ENCODE peak calls at places on chromosomes 7 and 10, in four cellular contexts. One of them, this sample, is unnamed.

GRCh38 chr10:76428541-76429330 is 997.3 kb downstream of the LRMDA start:
- DNase-seq in stimulated activated CD4-positive, alpha-beta T cell treated with anti-CD3 and anti-CD28 coated beads, Interleukin-4, amount 100 ng/mL, for 1 hour: no peak
- DNase-seq in GM20000: no peak
- DNase-seq in activated naive CD4-positive, alpha-beta T cell treated with anti-CD3 and anti-CD28 coated beads for 36 hours: no peak
- DNase-seq in this sample: peak

GRCh38 chr7:28744951-28745350 is 213.2 kb downstream of the TRIL start:
- DNase-seq in stimulated activated CD4-positive, alpha-beta T cell treated with anti-CD3 and anti-CD28 coated beads, Interleukin-4, amount 100 ng/mL, for 1 hour: no peak
- DNase-seq in GM20000: no peak
- DNase-seq in activated naive CD4-positive, alpha-beta T cell treated with anti-CD3 and anti-CD28 coated beads for 36 hours: no peak
- DNase-seq in this sample: no peak

GRCh38 chr7:112994666-112995065 is 92.0 kb downstream of the GPR85 start:
- DNase-seq in stimulated activated CD4-positive, alpha-beta T cell treated with anti-CD3 and anti-CD28 coated beads, Interleukin-4, amount 100 ng/mL, for 1 hour: no peak
- DNase-seq in GM20000: no peak
- DNase-seq in activated naive CD4-positive, alpha-beta T cell treated with anti-CD3 and anti-CD28 coated beads for 36 hours: no peak
- DNase-seq in this sample: peak

GRCh38 chr7:727104-727805 is at the start of gene PRKAR1B:
- DNase-seq in stimulated activated CD4-positive, alpha-beta T cell treated with anti-CD3 and anti-CD28 coated beads, Interleukin-4, amount 100 ng/mL, for 1 hour: peak
- DNase-seq in GM20000: peak
- DNase-seq in activated naive CD4-positive, alpha-beta T cell treated with anti-CD3 and anti-CD28 coated beads for 36 hours: peak
- DNase-seq in this sample: peak

GRCh38 chr7:128396357-128396756 is 13.4 kb downstream of the IMPDH1 start:
- DNase-seq in stimulated activated CD4-positive, alpha-beta T cell treated with anti-CD3 and anti-CD28 coated beads, Interleukin-4, amount 100 ng/mL, for 1 hour: no peak
- DNase-seq in GM20000: no peak
- DNase-seq in activated naive CD4-positive, alpha-beta T cell treated with anti-CD3 and anti-CD28 coated beads for 36 hours: no peak
- DNase-seq in this sample: no peak

GRCh38 chr7:105677803-105678583 is 96.7 kb upstream of the EFCAB10 start:
- DNase-seq in stimulated activated CD4-positive, alpha-beta T cell treated with anti-CD3 and anti-CD28 coated beads, Interleukin-4, amount 100 ng/mL, for 1 hour: peak
- DNase-seq in GM20000: peak
- DNase-seq in activated naive CD4-positive, alpha-beta T cell treated with anti-CD3 and anti-CD28 coated beads for 36 hours: peak
- DNase-seq in this sample: no peak

GRCh38 chr7:63009771-63010170 is 988.9 kb upstream of the ZNF722 start:
- DNase-seq in stimulated activated CD4-positive, alpha-beta T cell treated with anti-CD3 and anti-CD28 coated beads, Interleukin-4, amount 100 ng/mL, for 1 hour: no peak
- DNase-seq in GM20000: no peak
- DNase-seq in activated naive CD4-positive, alpha-beta T cell treated with anti-CD3 and anti-CD28 coated beads for 36 hours: no peak
- DNase-seq in this sample: no peak

GRCh38 chr7:44291733-44292395 is 33.5 kb downstream of the CAMK2B start:
- DNase-seq in stimulated activated CD4-positive, alpha-beta T cell treated with anti-CD3 and anti-CD28 coated beads, Interleukin-4, amount 100 ng/mL, for 1 hour: no peak
- DNase-seq in GM20000: no peak
- DNase-seq in activated naive CD4-positive, alpha-beta T cell treated with anti-CD3 and anti-CD28 coated beads for 36 hours: peak
- DNase-seq in this sample: no peak

GRCh38 chr7:64407148-64407547 is 93.4 kb downstream of the ZNF736 start:
- DNase-seq in stimulated activated CD4-positive, alpha-beta T cell treated with anti-CD3 and anti-CD28 coated beads, Interleukin-4, amount 100 ng/mL, for 1 hour: no peak
- DNase-seq in GM20000: no peak
- DNase-seq in activated naive CD4-positive, alpha-beta T cell treated with anti-CD3 and anti-CD28 coated beads for 36 hours: no peak
- DNase-seq in this sample: no peak

GRCh38 chr7:1939434-1940401 is 269.6 kb downstream of the ELFN1 start:
- DNase-seq in stimulated activated CD4-positive, alpha-beta T cell treated with anti-CD3 and anti-CD28 coated beads, Interleukin-4, amount 100 ng/mL, for 1 hour: peak
- DNase-seq in GM20000: peak
- DNase-seq in activated naive CD4-positive, alpha-beta T cell treated with anti-CD3 and anti-CD28 coated beads for 36 hours: peak
- DNase-seq in this sample: no peak

GRCh38 chr7:151856098-151856497 is 20.8 kb downstream of the PRKAG2 start:
- DNase-seq in stimulated activated CD4-positive, alpha-beta T cell treated with anti-CD3 and anti-CD28 coated beads, Interleukin-4, amount 100 ng/mL, for 1 hour: no peak
- DNase-seq in GM20000: no peak
- DNase-seq in activated naive CD4-positive, alpha-beta T cell treated with anti-CD3 and anti-CD28 coated beads for 36 hours: no peak
- DNase-seq in this sample: no peak

GRCh38 chr10:133226251-133226808 is 3.7 kb upstream of the UTF1 start:
- DNase-seq in stimulated activated CD4-positive, alpha-beta T cell treated with anti-CD3 and anti-CD28 coated beads, Interleukin-4, amount 100 ng/mL, for 1 hour: no peak
- DNase-seq in GM20000: no peak
- DNase-seq in activated naive CD4-positive, alpha-beta T cell treated with anti-CD3 and anti-CD28 coated beads for 36 hours: peak
- DNase-seq in this sample: peak

GRCh38 chr10:89888647-89889046 is 187.3 kb downstream of the KIF20B start:
- DNase-seq in stimulated activated CD4-positive, alpha-beta T cell treated with anti-CD3 and anti-CD28 coated beads, Interleukin-4, amount 100 ng/mL, for 1 hour: no peak
- DNase-seq in GM20000: peak
- DNase-seq in activated naive CD4-positive, alpha-beta T cell treated with anti-CD3 and anti-CD28 coated beads for 36 hours: no peak
- DNase-seq in this sample: no peak

GRCh38 chr10:78619244-78619851 is 449.4 kb upstream of the ZMIZ1 start:
- DNase-seq in stimulated activated CD4-positive, alpha-beta T cell treated with anti-CD3 and anti-CD28 coated beads, Interleukin-4, amount 100 ng/mL, for 1 hour: no peak
- DNase-seq in GM20000: no peak
- DNase-seq in activated naive CD4-positive, alpha-beta T cell treated with anti-CD3 and anti-CD28 coated beads for 36 hours: no peak
- DNase-seq in this sample: no peak

GRCh38 chr10:123558651-123559050 is 107.5 kb upstream of the GPR26 start:
- DNase-seq in stimulated activated CD4-positive, alpha-beta T cell treated with anti-CD3 and anti-CD28 coated beads, Interleukin-4, amount 100 ng/mL, for 1 hour: no peak
- DNase-seq in GM20000: no peak
- DNase-seq in activated naive CD4-positive, alpha-beta T cell treated with anti-CD3 and anti-CD28 coated beads for 36 hours: no peak
- DNase-seq in this sample: no peak

GRCh38 chr7:55521543-55522267 is 50.6 kb downstream of the VOPP1 start:
- DNase-seq in stimulated activated CD4-positive, alpha-beta T cell treated with anti-CD3 and anti-CD28 coated beads, Interleukin-4, amount 100 ng/mL, for 1 hour: no peak
- DNase-seq in GM20000: no peak
- DNase-seq in activated naive CD4-positive, alpha-beta T cell treated with anti-CD3 and anti-CD28 coated beads for 36 hours: no peak
- DNase-seq in this sample: no peak

GRCh38 chr10:101595591-101596433 is 7.7 kb downstream of the DPCD start:
- DNase-seq in stimulated activated CD4-positive, alpha-beta T cell treated with anti-CD3 and anti-CD28 coated beads, Interleukin-4, amount 100 ng/mL, for 1 hour: no peak
- DNase-seq in GM20000: no peak
- DNase-seq in activated naive CD4-positive, alpha-beta T cell treated with anti-CD3 and anti-CD28 coated beads for 36 hours: no peak
- DNase-seq in this sample: no peak

GRCh38 chr10:133214468-133215410 is 15.3 kb upstream of the UTF1 start:
- DNase-seq in stimulated activated CD4-positive, alpha-beta T cell treated with anti-CD3 and anti-CD28 coated beads, Interleukin-4, amount 100 ng/mL, for 1 hour: no peak
- DNase-seq in GM20000: no peak
- DNase-seq in activated naive CD4-positive, alpha-beta T cell treated with anti-CD3 and anti-CD28 coated beads for 36 hours: no peak
- DNase-seq in this sample: no peak